ENCODE peak calls at places on chromosomes 5 and 9, in five cellular contexts. One of them, this sample, is unnamed.

GRCh38 chr9:132048191-132048590 is 31.5 kb downstream of the MED27 start:
- DNase-seq in KG1: no peak
- DNase-seq in posterior cingulate gyrus: no peak
- DNase-seq in T-cell: no peak
- DNase-seq in LoVo: no peak
- DNase-seq in this sample: no peak

GRCh38 chr5:14218897-14219573 is 75.9 kb downstream of the TRIO start:
- DNase-seq in KG1: no peak
- DNase-seq in posterior cingulate gyrus: no peak
- DNase-seq in T-cell: no peak
- DNase-seq in LoVo: no peak
- DNase-seq in this sample: no peak

GRCh38 chr5:132263548-132264261 is 6.2 kb downstream of the PDLIM4 start:
- DNase-seq in KG1: no peak
- DNase-seq in posterior cingulate gyrus: no peak
- DNase-seq in T-cell: no peak
- DNase-seq in LoVo: peak
- DNase-seq in this sample: no peak

GRCh38 chr9:34457266-34458012 is 931 bp downstream of the FAM219A start:
- DNase-seq in KG1: no peak
- DNase-seq in posterior cingulate gyrus: peak
- DNase-seq in T-cell: no peak
- DNase-seq in LoVo: no peak
- DNase-seq in this sample: no peak

GRCh38 chr5:14714706-14715105 is 50.2 kb downstream of the OTULIN start:
- DNase-seq in KG1: no peak
- DNase-seq in posterior cingulate gyrus: no peak
- DNase-seq in T-cell: no peak
- DNase-seq in LoVo: peak
- DNase-seq in this sample: no peak

GRCh38 chr5:149256451-149256850 is 15.2 kb upstream of the AFAP1L1 start:
- DNase-seq in KG1: no peak
- DNase-seq in posterior cingulate gyrus: no peak
- DNase-seq in T-cell: no peak
- DNase-seq in LoVo: no peak
- DNase-seq in this sample: no peak

GRCh38 chr5:107869459-107870115 is 198.8 kb upstream of the EFNA5 start:
- DNase-seq in KG1: no peak
- DNase-seq in posterior cingulate gyrus: no peak
- DNase-seq in T-cell: no peak
- DNase-seq in LoVo: peak
- DNase-seq in this sample: no peak

GRCh38 chr5:171630047-171630669 is 155.5 kb upstream of the SMIM23 start:
- DNase-seq in KG1: no peak
- DNase-seq in posterior cingulate gyrus: no peak
- DNase-seq in T-cell: no peak
- DNase-seq in LoVo: peak
- DNase-seq in this sample: no peak

GRCh38 chr5:181261320-181262085 is 560 bp upstream of the TRIM52 start:
- DNase-seq in KG1: no peak
- DNase-seq in posterior cingulate gyrus: peak
- DNase-seq in T-cell: peak
- DNase-seq in LoVo: peak
- DNase-seq in this sample: peak

GRCh38 chr9:89641980-89642379 is 37.2 kb downstream of the GADD45G start:
- DNase-seq in KG1: no peak
- DNase-seq in posterior cingulate gyrus: no peak
- DNase-seq in T-cell: no peak
- DNase-seq in LoVo: no peak
- DNase-seq in this sample: no peak

GRCh38 chr5:79074641-79075040 is 5.1 kb downstream of the BHMT2 start:
- DNase-seq in KG1: no peak
- DNase-seq in posterior cingulate gyrus: no peak
- DNase-seq in T-cell: no peak
- DNase-seq in LoVo: peak
- DNase-seq in this sample: no peak

GRCh38 chr5:151721087-151721646 is 34.5 kb upstream of the SPARC start:
- DNase-seq in KG1: no peak
- DNase-seq in posterior cingulate gyrus: no peak
- DNase-seq in T-cell: no peak
- DNase-seq in LoVo: no peak
- DNase-seq in this sample: no peak

GRCh38 chr5:149011084-149011483 is 51.8 kb downstream of the SH3TC2 start:
- DNase-seq in KG1: no peak
- DNase-seq in posterior cingulate gyrus: no peak
- DNase-seq in T-cell: no peak
- DNase-seq in LoVo: peak
- DNase-seq in this sample: no peak

GRCh38 chr5:107979272-107979671 is 308.5 kb upstream of the EFNA5 start:
- DNase-seq in KG1: no peak
- DNase-seq in posterior cingulate gyrus: no peak
- DNase-seq in T-cell: no peak
- DNase-seq in LoVo: no peak
- DNase-seq in this sample: no peak

GRCh38 chr9:35690447-35691324 is 961 bp upstream of the TPM2 start:
- DNase-seq in KG1: no peak
- DNase-seq in posterior cingulate gyrus: peak
- DNase-seq in T-cell: no peak
- DNase-seq in LoVo: peak
- DNase-seq in this sample: no peak

This sample was measured in T-helper 17 cell.